ENCODE peak calls at places on chromosomes 11 and 22, in eight cellular contexts. I is endothelial cell, T is activated T-cell treated with anti-CD3 and anti-CD28 coated beads for 4 hours, N is dermis microvascular lymphatic vessel endothelial cell, A is dorsolateral prefrontal cortex, L is right cardiac atrium, U is RCC 7860, Z is astrocyte of the spinal cord. Q is an unnamed sample.

GRCh38 chr22:43060213-43060612 is 29.0 kb downstream of the TTLL1 start:
- DNase-seq in Z (no peak), T (peak), I (peak), L (no peak), A (no peak), U (no peak), N (peak), Q (peak)

GRCh38 chr11:104653011-104653806 is 245.1 kb downstream of the CASP12 start:
- DNase-seq in I (no peak), N (no peak), U (peak), Z (peak), T (no peak), L (no peak), A (no peak), Q (no peak)

GRCh38 chr11:1598816-1599215 is 722 bp upstream of the KRTAP5-2 start:
- DNase-seq in A (no peak), T (no peak), Z (no peak), L (no peak), U (no peak), N (no peak), I (no peak), Q (no peak)

GRCh38 chr22:44646141-44646540 is 55.9 kb upstream of the PRR5 start:
- DNase-seq in N (no peak), I (no peak), Z (no peak), T (no peak), L (no peak), U (no peak), A (peak), Q (no peak)

GRCh38 chr11:111761056-111761455 is 5.1 kb downstream of the PPP2R1B start:
- DNase-seq in L (no peak), U (no peak), A (no peak), N (no peak), I (no peak), T (no peak), Z (no peak), Q (no peak)

GRCh38 chr11:85826096-85826855 is 15.3 kb upstream of the SYTL2 start:
- DNase-seq in L (peak), N (peak), U (no peak), T (no peak), Z (peak), I (peak), A (peak), Q (peak)

GRCh38 chr11:14642453-14642852 is 1.2 kb upstream of the PDE3B start:
- DNase-seq in N (no peak), Z (no peak), L (no peak), T (no peak), U (no peak), I (no peak), A (no peak), Q (no peak)

GRCh38 chr11:66044757-66045156 is 4.2 kb downstream of the GAL3ST3 start:
- DNase-seq in N (no peak), Z (no peak), L (no peak), I (no peak), A (no peak), U (no peak), T (no peak), Q (no peak)

GRCh38 chr11:9039194-9039593 is 35.4 kb upstream of the NRIP3 start:
- DNase-seq in A (no peak), L (no peak), U (peak), I (no peak), Z (peak), T (no peak), N (no peak), Q (no peak)

GRCh38 chr22:48496987-48497650 is 1330.6 kb downstream of the BRD1 start:
- DNase-seq in N (no peak), Z (no peak), I (no peak), U (no peak), T (no peak), L (peak), A (no peak), Q (peak)

GRCh38 chr11:3008746-3009336 is 16.7 kb upstream of the NAP1L4 start:
- DNase-seq in Z (no peak), I (no peak), U (no peak), L (no peak), N (no peak), A (no peak), T (no peak), Q (no peak)

GRCh38 chr11:43942651-43943356 is 367 bp downstream of the C11orf96 start:
- DNase-seq in Z (peak), T (no peak), I (peak), L (peak), A (no peak), N (peak), U (no peak), Q (no peak)

GRCh38 chr11:72581067-72581466 is 93.2 kb downstream of the PDE2A start:
- DNase-seq in N (no peak), L (peak), U (no peak), I (no peak), A (no peak), Z (no peak), T (no peak), Q (no peak)

GRCh38 chr11:22625448-22626287 is at the start of gene FANCF:
- DNase-seq in N (peak), I (peak), T (peak), Z (peak), L (peak), U (peak), A (peak), Q (peak)

GRCh38 chr11:27447288-27447914 is 25.2 kb downstream of the LGR4 start:
- DNase-seq in A (no peak), N (no peak), L (no peak), I (no peak), Z (no peak), T (no peak), U (no peak), Q (no peak)

GRCh38 chr11:63710476-63711217 is 29.3 kb downstream of the RTN3 start:
- DNase-seq in A (no peak), I (no peak), T (no peak), N (peak), L (peak), Z (peak), U (no peak), Q (peak)

GRCh38 chr22:45296628-45297297 is 12.0 kb downstream of the UPK3A start:
- DNase-seq in I (no peak), T (no peak), N (no peak), A (no peak), U (no peak), Z (no peak), L (no peak), Q (no peak)

GRCh38 chr11:47412152-47412746 is 3.9 kb downstream of the SLC39A13 start:
- DNase-seq in N (peak), T (no peak), L (peak), U (no peak), Z (no peak), A (peak), I (peak), Q (peak)

GRCh38 chr11:6475936-6476335 is 2.2 kb upstream of the TRIM3 start:
- DNase-seq in Z (no peak), N (no peak), I (no peak), A (no peak), L (no peak), U (no peak), T (no peak), Q (peak)

GRCh38 chr11:7077101-7077500 is 11.7 kb upstream of the RBMXL2 start:
- DNase-seq in T (no peak), I (peak), Z (no peak), U (no peak), L (peak), A (no peak), N (no peak), Q (peak)

Q was measured in mesendoderm.